ENCODE peak calls at places on chromosomes 6 and 20, in ten cellular contexts. M is suprapubic skin, S is heart left ventricle, X is uterus, Z is stomach, N is HepG2, C is A549, E is tibial nerve, P is adrenal gland, L is NB4. O is an unnamed sample.

GRCh38 chr6:82017316-82017715 is 230.2 kb downstream of the IBTK start:
- DNase-seq in E (peak), P (peak), S (no peak), X (peak), L (peak), Z (no peak), C (peak), N (peak), M (peak), O (peak)

GRCh38 chr6:32432050-32432450 is 7.6 kb upstream of the HLA-DRA start:
- DNase-seq in X (no peak), N (peak), Z (no peak), C (peak), M (no peak), E (no peak), S (no peak), P (no peak), L (peak), O (no peak)

GRCh38 chr20:24732076-24732475 is 217.0 kb upstream of the CST7 start:
- DNase-seq in E (no peak), S (no peak), N (no peak), X (no peak), M (no peak), P (no peak), C (no peak), L (no peak), Z (no peak), O (no peak)

GRCh38 chr20:14712302-14712739 is 374.9 kb upstream of the FLRT3 start:
- DNase-seq in N (no peak), E (no peak), S (no peak), P (no peak), L (no peak), X (no peak), C (peak), M (no peak), Z (no peak), O (no peak)

GRCh38 chr6:2744206-2744771 is 6.4 kb downstream of the MYLK4 start:
- DNase-seq in E (no peak), P (no peak), N (no peak), X (no peak), L (no peak), S (peak), M (no peak), Z (peak), C (no peak), O (no peak)

GRCh38 chr6:122947355-122947754 is 48.7 kb upstream of the CLVS2 start:
- DNase-seq in P (no peak), E (no peak), M (no peak), X (no peak), L (peak), Z (peak), N (no peak), S (no peak), C (peak), O (no peak)

GRCh38 chr20:50919567-50919966 is 11.7 kb downstream of the ADNP start:
- DNase-seq in E (peak), X (peak), L (no peak), S (no peak), N (no peak), P (peak), Z (peak), C (peak), M (no peak), O (peak)

GRCh38 chr20:41279546-41280225 is 37.8 kb downstream of the ZHX3 start:
- DNase-seq in N (no peak), P (no peak), Z (no peak), X (no peak), M (no peak), S (no peak), C (no peak), E (no peak), L (no peak), O (no peak)

GRCh38 chr6:44339763-44340625 is 2.5 kb upstream of the SPATS1 start:
- DNase-seq in E (no peak), L (no peak), Z (no peak), X (no peak), P (no peak), M (no peak), S (no peak), N (no peak), C (peak), O (no peak)

GRCh38 chr6:56962451-56962850 is 7.5 kb downstream of the BEND6 start:
- DNase-seq in P (no peak), Z (no peak), L (no peak), N (no peak), E (no peak), S (no peak), X (no peak), M (no peak), C (no peak), O (no peak)

GRCh38 chr6:100257661-100258395 is 206.9 kb downstream of the SIM1 start:
- DNase-seq in L (peak), C (peak), N (peak), S (no peak), P (no peak), Z (no peak), M (no peak), E (no peak), X (no peak), O (no peak)

GRCh38 chr6:15518878-15519277 is 143.9 kb downstream of the DTNBP1 start:
- DNase-seq in M (peak), C (no peak), Z (no peak), S (no peak), E (no peak), X (no peak), L (no peak), N (no peak), P (no peak), O (no peak)
- TF ChIP-seq POLR2A in M (no peak), C (no peak), Z (no peak), S (no peak), E (no peak), X (no peak), L (no peak), N (no peak), P (no peak), O (no peak)

DNA sequence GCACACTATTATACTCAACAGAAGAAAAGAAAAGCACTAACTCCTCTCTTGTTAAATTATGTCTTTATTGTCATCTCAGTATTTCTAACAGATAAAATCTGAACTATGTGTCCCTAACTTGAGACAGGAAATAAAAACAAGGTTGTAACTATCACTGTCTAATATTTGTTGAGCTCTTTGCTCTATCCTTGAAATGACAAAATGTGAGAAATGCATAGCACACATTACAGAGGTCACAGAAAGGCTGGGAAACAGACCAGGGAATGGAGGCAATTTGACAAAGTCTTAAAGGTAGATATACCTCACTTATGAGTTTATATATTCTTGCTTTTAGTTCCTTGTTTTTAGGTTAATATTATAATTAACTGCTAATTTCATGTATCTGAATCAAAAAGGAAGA is 102.4 kb upstream of the MAP7 start:
- DNase-seq in C (no peak), L (no peak), X (no peak), M (no peak), N (no peak), P (no peak), Z (no peak), E (no peak), S (no peak), O (no peak)
- TF ChIP-seq POLR2A in C (no peak), L (no peak), X (no peak), M (no peak), N (no peak), P (no peak), Z (no peak), E (no peak), S (no peak), O (no peak)

GRCh38 chr6:24720604-24721460 is 1.9 kb upstream of the C6orf62 start:
- DNase-seq in M (peak), X (peak), Z (peak), C (peak), E (peak), S (peak), P (peak), L (peak), N (peak), O (peak)

GRCh38 chr6:24719125-24719931 is at the start of gene C6orf62:
- DNase-seq in N (no peak), S (no peak), M (no peak), C (no peak), L (peak), Z (peak), E (no peak), X (no peak), P (no peak), O (peak)

GRCh38 chr6:24720131-24720603 is 1.2 kb upstream of the C6orf62 start:
- DNase-seq in S (peak), C (peak), P (peak), E (peak), M (peak), X (peak), Z (peak), N (peak), L (peak), O (peak)

GRCh38 chr6:24723270-24723669 is 4.3 kb upstream of the C6orf62 start:
- DNase-seq in Z (no peak), N (no peak), M (no peak), L (no peak), C (no peak), X (no peak), S (no peak), E (no peak), P (no peak), O (no peak)

DNA sequence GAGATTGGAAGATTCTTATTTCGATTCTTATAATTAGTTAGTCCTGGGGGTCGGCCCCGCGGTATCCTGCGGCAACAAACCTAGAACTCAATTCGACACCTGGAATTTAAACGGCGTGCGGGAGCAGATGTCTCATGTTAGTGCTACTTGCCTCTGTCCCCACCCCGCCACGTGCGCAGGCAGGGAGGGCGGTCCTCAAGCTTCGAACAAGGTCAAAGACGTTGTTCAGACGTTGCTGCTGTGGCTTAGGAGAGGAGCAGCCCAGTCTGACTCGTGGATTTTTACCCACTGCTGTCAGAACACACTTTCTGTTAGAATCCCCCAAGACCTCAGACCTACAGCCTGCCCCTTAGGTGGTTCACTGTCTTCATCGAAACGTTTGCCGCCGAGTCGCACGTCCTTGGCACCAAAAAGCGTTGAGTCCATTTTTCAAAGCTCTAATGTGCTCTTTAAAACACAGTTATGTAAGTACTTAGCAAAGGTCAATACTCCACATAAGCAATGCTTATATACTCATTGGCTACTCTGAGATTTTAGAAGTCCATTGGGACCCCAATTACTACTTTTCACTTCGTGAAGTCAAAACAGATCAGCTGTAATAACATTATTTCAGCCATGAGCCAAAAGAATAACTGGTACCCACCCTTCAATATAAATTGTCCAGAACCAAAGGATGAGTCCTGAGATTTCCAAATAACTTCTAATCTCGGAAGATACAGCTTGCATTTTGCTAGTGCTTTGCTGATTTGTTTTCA is 2.7 kb upstream of the C6orf62 start:
- DNase-seq in E (peak), X (no peak), N (no peak), Z (peak), C (no peak), M (no peak), L (no peak), P (no peak), S (peak), O (peak)
- TF ChIP-seq POLR2A in E (peak), X (peak), N (peak), Z (no peak), C (peak), M (peak), L (peak), P (peak), S (no peak), O (peak)

GRCh38 chr6:160765412-160765811 is 63.4 kb downstream of the PLG start:
- DNase-seq in X (no peak), E (no peak), P (no peak), M (no peak), L (no peak), S (no peak), Z (no peak), C (no peak), N (no peak), O (no peak)

GRCh38 chr6:160767647-160768019 is 65.6 kb downstream of the PLG start:
- DNase-seq in S (no peak), M (no peak), E (no peak), L (no peak), N (no peak), Z (no peak), X (no peak), P (no peak), C (no peak), O (no peak)

GRCh38 chr6:160766657-160767018 is 64.6 kb downstream of the PLG start:
- DNase-seq in M (no peak), S (no peak), C (no peak), N (no peak), L (no peak), X (no peak), Z (no peak), E (no peak), P (no peak), O (no peak)

GRCh38 chr6:160768101-160768500 is 66.1 kb downstream of the PLG start:
- DNase-seq in P (no peak), C (no peak), M (no peak), E (no peak), S (no peak), Z (no peak), N (no peak), X (no peak), L (no peak), O (no peak)

DNA sequence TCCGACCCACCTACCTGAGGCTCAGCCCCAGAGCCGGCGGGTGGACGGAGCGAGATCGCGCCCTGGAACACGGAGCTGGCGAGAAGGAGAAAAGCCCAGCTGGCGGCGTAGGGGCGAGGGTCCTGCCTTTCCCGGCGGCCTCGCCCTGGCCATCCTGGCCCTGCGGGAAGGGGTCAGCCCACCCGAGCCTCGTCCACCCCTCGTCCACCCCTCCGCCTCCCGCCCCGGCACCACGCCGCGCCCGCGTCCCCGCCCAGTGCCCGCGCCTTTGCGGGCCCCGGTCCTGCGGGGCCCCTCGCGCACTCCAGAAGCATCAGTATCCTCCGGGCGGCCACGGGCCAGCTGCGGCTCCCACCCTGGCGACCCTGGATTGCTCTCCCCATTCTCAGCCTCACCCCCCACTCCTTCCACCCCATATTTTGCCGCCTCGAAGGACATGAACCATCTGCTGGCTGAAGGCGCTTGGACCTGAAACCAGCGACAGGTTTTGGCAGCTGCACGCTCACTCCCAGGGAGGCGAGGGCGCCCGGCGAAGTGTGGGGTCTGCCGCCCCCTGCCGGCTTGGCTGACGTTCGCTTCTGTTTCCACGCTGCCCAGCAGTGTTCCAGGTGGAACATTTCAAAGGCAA is 65.1 kb downstream of the PLG start:
- DNase-seq in E (peak), S (peak), P (peak), N (peak), X (peak), M (peak), C (peak), Z (peak), L (no peak), O (peak)
- TF ChIP-seq POLR2A in E (no peak), S (no peak), P (no peak), N (no peak), X (no peak), M (no peak), C (no peak), Z (no peak), L (no peak), O (no peak)

DNA sequence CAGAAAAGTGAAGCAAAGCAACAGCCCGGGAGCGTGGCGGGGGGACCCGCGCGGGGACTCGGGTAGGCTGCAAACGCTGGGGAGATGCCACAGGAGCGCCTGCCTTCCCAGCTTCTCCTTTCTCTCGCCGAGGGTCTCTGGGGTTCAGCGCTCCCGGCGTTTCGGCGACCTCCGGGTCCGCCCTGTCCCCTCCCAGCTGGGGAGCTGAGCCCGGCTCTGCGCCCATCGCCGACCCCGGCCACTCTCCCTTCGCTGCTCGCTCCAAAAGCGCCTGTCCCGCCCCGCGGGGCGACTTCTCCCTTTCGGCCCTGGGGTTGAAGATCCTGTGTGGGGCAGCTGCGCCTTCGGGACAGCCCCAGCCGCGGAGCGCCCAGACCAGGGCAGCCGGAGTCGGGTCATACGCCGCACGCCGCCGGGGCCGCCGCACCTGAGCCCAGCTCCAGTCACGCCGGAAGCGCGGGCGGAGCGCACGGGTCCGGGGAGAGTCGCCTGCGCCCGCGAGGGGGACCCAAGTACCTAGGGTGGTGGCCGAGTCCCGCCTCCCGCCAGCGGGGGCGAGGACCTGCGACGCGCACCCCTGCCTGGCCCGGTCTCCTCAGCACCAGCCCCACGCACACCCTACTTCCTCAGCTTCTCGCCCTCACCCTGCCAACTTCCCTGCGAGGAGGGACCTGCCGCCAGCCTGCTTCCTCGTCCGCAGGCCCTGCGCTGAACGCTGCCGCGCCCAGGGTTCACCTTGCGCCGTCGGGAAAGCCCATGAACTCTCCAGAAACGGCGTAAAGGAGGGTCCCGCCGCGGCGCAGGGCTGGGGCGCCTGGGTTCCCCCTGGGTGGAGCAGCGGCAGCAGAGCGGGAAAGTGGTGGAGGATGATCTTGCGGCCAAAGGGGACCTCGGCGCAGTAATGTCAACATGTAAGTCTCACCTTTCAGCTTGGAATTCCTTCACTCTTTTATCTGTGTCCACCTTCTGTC is at the start of gene ADGRG6:
- DNase-seq in L (no peak), E (no peak), M (peak), C (peak), X (no peak), S (peak), P (no peak), N (peak), Z (peak), O (no peak)
- TF ChIP-seq POLR2A in L (no peak), E (no peak), M (no peak), C (peak), X (no peak), S (no peak), P (no peak), N (peak), Z (no peak), O (no peak)

DNA sequence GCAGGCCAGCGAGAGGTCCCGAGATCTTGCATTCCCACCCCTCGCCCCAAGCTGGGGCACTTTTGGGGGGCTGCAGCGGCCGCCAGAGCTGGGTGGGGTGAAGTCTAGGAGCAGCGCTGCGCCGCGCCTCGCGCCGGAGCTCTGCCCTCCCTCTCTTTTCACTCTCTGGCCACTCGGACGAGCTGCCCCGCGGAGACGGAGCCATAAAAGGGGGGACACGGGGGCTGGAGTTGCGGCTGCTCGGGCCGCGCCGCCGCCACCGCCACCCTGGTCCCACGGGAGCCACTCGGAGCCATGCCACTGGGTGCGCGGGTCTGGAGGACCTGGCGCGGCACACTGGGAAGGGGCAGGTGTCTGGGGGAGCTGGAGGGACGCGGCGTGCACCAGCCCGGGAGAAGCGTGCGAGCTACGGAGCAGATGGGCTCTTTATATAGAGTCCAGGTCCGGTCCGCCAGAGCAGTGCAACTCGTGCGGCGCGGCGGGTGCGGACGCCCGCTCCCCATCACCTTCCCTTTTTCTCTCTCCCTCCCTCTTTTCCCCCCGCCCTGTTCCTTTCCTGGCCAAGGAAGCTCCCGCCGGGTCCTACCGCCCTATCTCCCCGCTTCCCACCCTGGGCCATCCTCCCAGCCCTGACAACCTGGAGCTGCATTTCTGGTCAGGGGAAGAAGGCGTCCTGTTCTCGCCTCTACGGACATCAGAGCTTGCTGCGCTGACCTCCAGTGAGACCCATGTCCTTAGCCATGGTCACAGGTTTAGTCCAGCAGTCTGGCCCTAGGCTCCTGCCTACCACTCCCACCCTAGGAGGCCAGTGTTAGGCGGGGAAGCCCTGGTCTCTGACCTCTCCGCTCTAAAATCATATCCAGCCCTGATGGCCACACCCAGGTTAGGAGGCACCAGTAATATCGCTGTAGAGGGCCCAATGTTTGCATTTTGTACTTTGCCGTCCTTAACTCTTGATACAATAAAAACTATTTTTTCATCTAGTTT is 883 bp upstream of the HTR1B start:
- DNase-seq in N (no peak), S (no peak), L (no peak), P (peak), M (no peak), X (no peak), E (no peak), Z (no peak), C (peak), O (no peak)
- TF ChIP-seq POLR2A in N (no peak), S (no peak), L (no peak), P (no peak), M (no peak), X (no peak), E (no peak), Z (no peak), C (no peak), O (no peak)

GRCh38 chr6:167793421-167793820 is 33.3 kb upstream of the AFDN start:
- DNase-seq in X (no peak), P (no peak), Z (no peak), C (no peak), N (no peak), L (no peak), M (no peak), S (no peak), E (no peak), O (no peak)
- TF ChIP-seq POLR2A in X (no peak), P (no peak), Z (no peak), C (no peak), N (no peak), L (no peak), M (no peak), S (no peak), E (no peak), O (no peak)

O was measured in ovary.